ENCODE peak calls at places on chromosomes 6 and 20, in six cellular contexts. S, M, C, L, Z and Y are unnamed samples.

GRCh38 chr20:50214226-50215024 is 23.8 kb downstream of the CEBPB start:
- DNase-seq in S (no peak), M (no peak), C (no peak), L (no peak), Z (no peak), Y (no peak)

GRCh38 chr6:113920663-113921267 is 50.2 kb downstream of the HDAC2 start:
- DNase-seq in S (no peak), M (peak), C (peak), L (no peak), Z (no peak), Y (no peak)

GRCh38 chr6:165770430-165771082 is 107.5 kb upstream of the PDE10A start:
- DNase-seq in S (no peak), M (no peak), C (no peak), L (no peak), Z (no peak), Y (no peak)

GRCh38 chr6:155472886-155473285 is 17.2 kb upstream of the NOX3 start:
- DNase-seq in S (no peak), M (no peak), C (no peak), L (no peak), Z (no peak), Y (no peak)

GRCh38 chr20:1802385-1803215 is 92.6 kb upstream of the SIRPA start:
- DNase-seq in S (peak), M (peak), C (peak), L (no peak), Z (no peak), Y (peak)

GRCh38 chr6:154782245-154782644 is 49.0 kb downstream of the SCAF8 start:
- DNase-seq in S (no peak), M (no peak), C (no peak), L (no peak), Z (no peak), Y (no peak)

GRCh38 chr20:1822564-1823420 is 72.4 kb upstream of the SIRPA start:
- DNase-seq in S (no peak), M (peak), C (peak), L (no peak), Z (no peak), Y (no peak)

GRCh38 chr20:1434571-1435336 is 31.9 kb downstream of the NSFL1C start:
- DNase-seq in S (no peak), M (no peak), C (no peak), L (no peak), Z (peak), Y (peak)

GRCh38 chr6:117444600-117444999 is 18.9 kb upstream of the ROS1 start:
- DNase-seq in S (no peak), M (no peak), C (no peak), L (no peak), Z (no peak), Y (no peak)

GRCh38 chr6:146543211-146543939 is at the start of gene RAB32:
- DNase-seq in S (peak), M (peak), C (peak), L (peak), Z (no peak), Y (peak)

GRCh38 chr6:101626264-101626663 is 232.8 kb downstream of the GRIK2 start:
- DNase-seq in S (no peak), M (no peak), C (no peak), L (no peak), Z (no peak), Y (no peak)

GRCh38 chr6:36123270-36124139 is 6.8 kb upstream of the MAPK13 start:
- DNase-seq in S (peak), M (peak), C (peak), L (peak), Z (no peak), Y (peak)

GRCh38 chr6:54640911-54641310 is 205.7 kb upstream of the FAM83B start:
- DNase-seq in S (no peak), M (no peak), C (no peak), L (no peak), Z (no peak), Y (no peak)
- TF ChIP-seq TAF1 in S (no peak), M (no peak), C (no peak), L (no peak), Z (no peak), Y (no peak)

GRCh38 chr6:43629505-43630300 is 639 bp upstream of the GTPBP2 start:
- DNase-seq in S (peak), M (peak), C (peak), L (peak), Z (peak), Y (peak)
- TF ChIP-seq POLR2A in S (peak), M (peak), C (peak), L (peak), Z (peak), Y (peak)

GRCh38 chr6:1625352-1625773 is 15.6 kb downstream of the FOXC1 start:
- DNase-seq in S (no peak), M (no peak), C (no peak), L (no peak), Z (no peak), Y (no peak)

GRCh38 chr6:1624071-1624847 is 14.5 kb downstream of the FOXC1 start:
- DNase-seq in S (no peak), M (no peak), C (no peak), L (no peak), Z (no peak), Y (peak)

GRCh38 chr6:1625926-1626413 is 16.3 kb downstream of the FOXC1 start:
- DNase-seq in S (no peak), M (no peak), C (no peak), L (no peak), Z (no peak), Y (no peak)

GRCh38 chr6:1623769-1624070 is 14.0 kb downstream of the FOXC1 start:
- DNase-seq in S (no peak), M (no peak), C (no peak), L (no peak), Z (no peak), Y (no peak)

DNA sequence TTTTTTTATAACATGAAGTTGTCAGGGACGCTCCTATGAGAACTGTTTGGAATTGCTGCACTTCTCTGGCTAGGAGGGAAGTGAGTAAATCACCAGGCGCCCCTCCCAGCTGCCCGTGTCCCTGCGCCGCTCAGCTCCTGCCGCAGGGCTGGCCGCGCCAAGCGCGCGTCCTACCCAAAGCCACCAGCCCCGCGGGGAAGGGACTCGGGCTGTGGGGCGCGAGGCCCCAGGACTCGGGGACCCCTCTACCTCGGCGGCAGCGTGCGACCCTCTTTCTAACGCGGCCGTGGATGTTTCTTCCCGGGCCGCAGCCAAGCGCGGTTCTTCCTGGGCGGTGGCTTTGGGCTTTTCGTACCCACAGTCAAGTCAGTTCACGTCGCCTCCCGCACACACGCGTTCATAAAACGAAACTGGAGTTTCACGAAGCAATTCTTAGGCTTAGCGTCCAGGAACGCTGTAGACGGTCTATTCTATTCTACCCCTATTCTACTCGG is 15.2 kb downstream of the FOXC1 start:
- DNase-seq in S (no peak), M (no peak), C (no peak), L (no peak), Z (no peak), Y (no peak)
- TF ChIP-seq POLR2AphosphoS5 in S (no peak), M (no peak), C (no peak), L (no peak), Z (no peak), Y (no peak)

DNA sequence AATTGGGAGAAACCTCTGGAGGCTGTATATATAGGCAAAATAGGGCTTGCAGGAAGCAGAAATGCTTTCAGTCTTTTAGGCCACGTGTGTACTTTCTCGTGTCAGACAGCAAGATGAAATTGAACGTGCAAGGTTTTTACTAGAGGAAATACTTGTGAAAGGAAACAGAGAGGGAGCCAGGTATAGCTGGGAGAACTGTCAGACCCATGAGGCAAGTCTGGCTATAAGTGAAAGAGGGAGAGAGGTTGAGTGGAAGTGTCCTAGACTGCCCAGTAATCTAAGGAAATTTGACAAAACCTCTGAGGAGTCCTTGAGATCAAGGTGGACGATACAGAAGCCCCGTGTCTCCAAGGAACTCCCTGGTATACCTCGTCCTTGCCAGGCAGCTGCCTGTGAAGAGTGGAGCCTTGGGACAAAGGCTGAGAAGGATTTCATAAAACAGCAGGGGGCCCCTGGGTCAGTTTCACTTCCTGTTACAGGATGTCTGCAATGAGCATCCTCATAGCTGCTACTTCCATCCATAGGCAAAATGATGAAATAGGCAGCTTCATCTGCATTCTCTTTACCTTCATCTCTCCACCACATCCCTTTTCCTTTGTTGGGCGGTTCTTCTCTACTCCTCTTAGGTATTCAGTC is 114.4 kb upstream of the MAP3K7 start:
- DNase-seq in S (no peak), M (no peak), C (no peak), L (peak), Z (no peak), Y (no peak)
- TF ChIP-seq TAF1 in S (no peak), M (no peak), C (no peak), L (peak), Z (no peak), Y (no peak)

GRCh38 chr6:1554881-1555569 is 54.7 kb upstream of the FOXC1 start:
- DNase-seq in S (peak), M (peak), C (no peak), L (no peak), Z (no peak), Y (peak)

GRCh38 chr6:1554241-1554880 is 55.4 kb upstream of the FOXC1 start:
- DNase-seq in S (no peak), M (no peak), C (no peak), L (no peak), Z (peak), Y (peak)

GRCh38 chr6:1551236-1551635 is 58.5 kb upstream of the FOXC1 start:
- DNase-seq in S (no peak), M (no peak), C (no peak), L (no peak), Z (no peak), Y (no peak)

GRCh38 chr6:1552296-1552761 is 57.4 kb upstream of the FOXC1 start:
- DNase-seq in S (no peak), M (peak), C (peak), L (no peak), Z (no peak), Y (no peak)

GRCh38 chr6:1553562-1554088 is 56.1 kb upstream of the FOXC1 start:
- DNase-seq in S (no peak), M (no peak), C (no peak), L (no peak), Z (no peak), Y (no peak)
- TF ChIP-seq POLR2A in S (no peak), M (no peak), C (no peak), L (no peak), Z (no peak), Y (no peak)

DNA sequence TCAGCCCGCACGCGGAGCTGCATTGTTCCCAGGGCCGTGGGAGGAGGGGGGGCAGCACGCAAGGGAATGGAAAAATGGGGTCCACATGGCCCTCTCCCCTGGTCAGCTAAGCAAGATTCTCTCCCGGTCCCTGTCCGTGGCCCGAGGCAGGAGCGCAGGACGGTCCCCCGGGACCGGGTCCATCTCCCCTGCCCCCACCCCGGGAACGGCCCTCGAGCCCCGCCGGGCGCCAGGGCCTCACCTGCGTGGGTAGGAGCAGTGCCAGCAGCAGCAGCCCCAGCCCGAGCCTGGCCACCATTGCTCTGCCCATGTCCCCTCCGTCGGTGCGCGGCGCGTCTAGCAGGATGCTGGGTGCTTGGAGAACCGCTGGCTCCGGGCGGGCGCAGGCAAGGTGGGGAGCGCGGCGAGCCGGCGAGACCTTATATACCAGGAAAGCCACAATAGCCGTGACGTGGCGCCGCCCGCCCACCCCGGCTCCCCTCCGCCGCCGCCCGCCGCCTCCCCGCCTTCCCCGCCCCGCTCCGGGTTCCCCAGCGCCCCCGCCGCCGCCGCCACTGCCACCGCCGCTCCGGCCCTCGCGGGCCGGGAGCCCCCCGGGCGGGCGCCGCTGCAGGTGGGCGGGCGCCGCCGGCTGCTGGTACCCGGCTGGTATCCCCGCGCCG is at the start of gene CD24:
- DNase-seq in S (no peak), M (peak), C (no peak), L (no peak), Z (no peak), Y (no peak)
- TF ChIP-seq POLR2AphosphoS5 in S (no peak), M (no peak), C (no peak), L (peak), Z (no peak), Y (no peak)